ENCODE peak calls at places on chromosomes 7 and 10, in seven cellular contexts. One of them, this sample, is unnamed.

GRCh38 chr7:2015251-2015871 is 217.4 kb downstream of the MAD1L1 start:
- DNase-seq in spleen: peak
- DNase-seq in GM12878: no peak
- DNase-seq in WERI-Rb-1: no peak
- DNase-seq in ovary: no peak
- DNase-seq in H9: peak
- DNase-seq in endodermal cell: no peak
- DNase-seq in this sample: no peak

GRCh38 chr10:21095494-21096055 is 198.5 kb upstream of the NEBL start:
- DNase-seq in spleen: no peak
- DNase-seq in GM12878: no peak
- DNase-seq in WERI-Rb-1: no peak
- DNase-seq in ovary: no peak
- DNase-seq in H9: no peak
- DNase-seq in endodermal cell: no peak
- DNase-seq in this sample: no peak

GRCh38 chr10:49164587-49165188 is 23.5 kb downstream of the TMEM273 start:
- DNase-seq in spleen: peak
- DNase-seq in GM12878: no peak
- DNase-seq in WERI-Rb-1: peak
- DNase-seq in ovary: peak
- DNase-seq in H9: peak
- DNase-seq in endodermal cell: peak
- DNase-seq in this sample: no peak

GRCh38 chr7:64618785-64619456 is 47.0 kb upstream of the ZNF107 start:
- DNase-seq in spleen: no peak
- DNase-seq in GM12878: no peak
- DNase-seq in WERI-Rb-1: peak
- DNase-seq in ovary: no peak
- DNase-seq in H9: no peak
- DNase-seq in endodermal cell: no peak
- DNase-seq in this sample: no peak

GRCh38 chr10:27747096-27747451 is 1.5 kb upstream of the MKX start:
- DNase-seq in spleen: no peak
- DNase-seq in GM12878: no peak
- DNase-seq in WERI-Rb-1: no peak
- DNase-seq in ovary: no peak
- DNase-seq in H9: peak
- DNase-seq in endodermal cell: peak
- DNase-seq in this sample: no peak

GRCh38 chr7:17593854-17594419 is 295.5 kb downstream of the AHR start:
- DNase-seq in spleen: no peak
- DNase-seq in GM12878: no peak
- DNase-seq in WERI-Rb-1: no peak
- DNase-seq in ovary: no peak
- DNase-seq in H9: no peak
- DNase-seq in endodermal cell: no peak
- DNase-seq in this sample: no peak

GRCh38 chr10:133141144-133141962 is 18.7 kb upstream of the KNDC1 start:
- DNase-seq in spleen: no peak
- DNase-seq in GM12878: no peak
- DNase-seq in WERI-Rb-1: no peak
- DNase-seq in ovary: no peak
- DNase-seq in H9: peak
- DNase-seq in endodermal cell: no peak
- DNase-seq in this sample: no peak

GRCh38 chr10:74310652-74311257 is 159.7 kb downstream of the ADK start:
- DNase-seq in spleen: no peak
- DNase-seq in GM12878: no peak
- DNase-seq in WERI-Rb-1: no peak
- DNase-seq in ovary: no peak
- DNase-seq in H9: no peak
- DNase-seq in endodermal cell: no peak
- DNase-seq in this sample: no peak

GRCh38 chr7:887488-887820 is 11.1 kb downstream of the GET4 start:
- DNase-seq in spleen: peak
- DNase-seq in GM12878: no peak
- DNase-seq in WERI-Rb-1: no peak
- DNase-seq in ovary: no peak
- DNase-seq in H9: no peak
- DNase-seq in endodermal cell: no peak
- DNase-seq in this sample: no peak

GRCh38 chr7:1673581-1674102 is 3.6 kb downstream of the ELFN1 start:
- DNase-seq in spleen: peak
- DNase-seq in GM12878: no peak
- DNase-seq in WERI-Rb-1: no peak
- DNase-seq in ovary: no peak
- DNase-seq in H9: no peak
- DNase-seq in endodermal cell: peak
- DNase-seq in this sample: no peak

GRCh38 chr10:31242902-31243301 is 76.1 kb upstream of the ZEB1 start:
- DNase-seq in spleen: peak
- DNase-seq in GM12878: peak
- DNase-seq in WERI-Rb-1: no peak
- DNase-seq in ovary: no peak
- DNase-seq in H9: peak
- DNase-seq in endodermal cell: peak
- DNase-seq in this sample: no peak

GRCh38 chr10:118036281-118036875 is 10.4 kb downstream of the RAB11FIP2 start:
- DNase-seq in spleen: no peak
- DNase-seq in GM12878: no peak
- DNase-seq in WERI-Rb-1: no peak
- DNase-seq in ovary: no peak
- DNase-seq in H9: no peak
- DNase-seq in endodermal cell: no peak
- DNase-seq in this sample: no peak

GRCh38 chr7:155456772-155457543 is 971 bp upstream of the EN2 start:
- DNase-seq in spleen: peak
- DNase-seq in GM12878: no peak
- DNase-seq in WERI-Rb-1: peak
- DNase-seq in ovary: peak
- DNase-seq in H9: peak
- DNase-seq in endodermal cell: peak
- DNase-seq in this sample: peak

GRCh38 chr10:97612386-97612785 is 20.9 kb downstream of the MORN4 start:
- DNase-seq in spleen: no peak
- DNase-seq in GM12878: no peak
- DNase-seq in WERI-Rb-1: peak
- DNase-seq in ovary: no peak
- DNase-seq in H9: peak
- DNase-seq in endodermal cell: peak
- DNase-seq in this sample: no peak

GRCh38 chr7:105219771-105220160 is 169.0 kb downstream of the SRPK2 start:
- DNase-seq in spleen: no peak
- DNase-seq in GM12878: no peak
- DNase-seq in WERI-Rb-1: no peak
- DNase-seq in ovary: no peak
- DNase-seq in H9: no peak
- DNase-seq in endodermal cell: no peak
- DNase-seq in this sample: no peak

GRCh38 chr7:89238156-89238555 is 442.6 kb upstream of the TEX47 start:
- DNase-seq in spleen: no peak
- DNase-seq in GM12878: no peak
- DNase-seq in WERI-Rb-1: no peak
- DNase-seq in ovary: no peak
- DNase-seq in H9: no peak
- DNase-seq in endodermal cell: no peak
- DNase-seq in this sample: no peak

GRCh38 chr7:101234636-101235035 is 3.0 kb downstream of the CLDN15 start:
- DNase-seq in spleen: no peak
- DNase-seq in GM12878: no peak
- DNase-seq in WERI-Rb-1: peak
- DNase-seq in ovary: no peak
- DNase-seq in H9: no peak
- DNase-seq in endodermal cell: no peak
- DNase-seq in this sample: no peak

GRCh38 chr10:6299234-6299633 is 96.5 kb downstream of the PFKFB3 start:
- DNase-seq in spleen: no peak
- DNase-seq in GM12878: no peak
- DNase-seq in WERI-Rb-1: no peak
- DNase-seq in ovary: no peak
- DNase-seq in H9: no peak
- DNase-seq in endodermal cell: peak
- DNase-seq in this sample: peak

GRCh38 chr10:66591865-66592264 is 334.0 kb upstream of the LRRTM3 start:
- DNase-seq in spleen: no peak
- DNase-seq in GM12878: no peak
- DNase-seq in WERI-Rb-1: no peak
- DNase-seq in ovary: no peak
- DNase-seq in H9: no peak
- DNase-seq in endodermal cell: no peak
- DNase-seq in this sample: no peak

GRCh38 chr7:75915416-75916156 is 631 bp downstream of the POR start:
- DNase-seq in spleen: peak
- DNase-seq in GM12878: no peak
- DNase-seq in WERI-Rb-1: no peak
- DNase-seq in ovary: no peak
- DNase-seq in H9: no peak
- DNase-seq in endodermal cell: peak
- DNase-seq in this sample: peak

GRCh38 chr10:127375423-127375822 is 173.7 kb upstream of the NPS start:
- DNase-seq in spleen: no peak
- DNase-seq in GM12878: no peak
- DNase-seq in WERI-Rb-1: no peak
- DNase-seq in ovary: no peak
- DNase-seq in H9: no peak
- DNase-seq in endodermal cell: no peak
- DNase-seq in this sample: no peak

GRCh38 chr7:65731562-65732035 is 141.3 kb upstream of the VKORC1L1 start:
- DNase-seq in spleen: no peak
- DNase-seq in GM12878: no peak
- DNase-seq in WERI-Rb-1: peak
- DNase-seq in ovary: no peak
- DNase-seq in H9: peak
- DNase-seq in endodermal cell: peak
- DNase-seq in this sample: no peak

DNA sequence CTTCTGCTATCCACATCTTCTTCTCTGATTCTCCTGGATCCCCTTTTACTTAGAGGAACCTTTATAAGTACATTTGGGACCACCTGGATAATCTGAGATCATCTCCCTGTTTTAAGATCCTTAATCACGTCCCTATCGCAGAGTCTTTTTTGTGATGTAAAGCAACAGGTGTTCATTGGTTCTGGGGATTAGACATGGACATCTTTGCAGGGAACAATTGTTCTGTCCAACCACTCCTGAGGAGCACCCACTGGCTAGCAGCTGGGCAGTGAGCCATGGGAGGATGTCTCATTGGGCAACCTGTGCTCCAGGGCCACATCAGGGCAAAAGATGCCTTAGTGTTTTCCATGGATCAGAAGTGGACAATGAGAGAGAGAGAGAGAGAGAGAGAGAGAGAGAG is 56.0 kb downstream of the ZNF800 start:
- DNase-seq in spleen: no peak
- DNase-seq in GM12878: no peak
- DNase-seq in WERI-Rb-1: no peak
- DNase-seq in ovary: no peak
- DNase-seq in H9: no peak
- DNase-seq in endodermal cell: no peak
- DNase-seq in this sample: no peak
- H3K27ac ChIP-seq in spleen: no peak
- H3K27ac ChIP-seq in GM12878: no peak
- H3K27ac ChIP-seq in WERI-Rb-1: no peak
- H3K27ac ChIP-seq in ovary: no peak
- H3K27ac ChIP-seq in H9: no peak
- H3K27ac ChIP-seq in endodermal cell: no peak
- H3K27ac ChIP-seq in this sample: no peak

GRCh38 chr7:43868181-43868580 is 1.1 kb downstream of the MRPS24 start:
- DNase-seq in spleen: peak
- DNase-seq in GM12878: no peak
- DNase-seq in WERI-Rb-1: no peak
- DNase-seq in ovary: no peak
- DNase-seq in H9: no peak
- DNase-seq in endodermal cell: no peak
- DNase-seq in this sample: no peak
- H3K27ac ChIP-seq in spleen: peak
- H3K27ac ChIP-seq in GM12878: peak
- H3K27ac ChIP-seq in WERI-Rb-1: no peak
- H3K27ac ChIP-seq in ovary: no peak
- H3K27ac ChIP-seq in H9: no peak
- H3K27ac ChIP-seq in endodermal cell: no peak
- H3K27ac ChIP-seq in this sample: no peak

DNA sequence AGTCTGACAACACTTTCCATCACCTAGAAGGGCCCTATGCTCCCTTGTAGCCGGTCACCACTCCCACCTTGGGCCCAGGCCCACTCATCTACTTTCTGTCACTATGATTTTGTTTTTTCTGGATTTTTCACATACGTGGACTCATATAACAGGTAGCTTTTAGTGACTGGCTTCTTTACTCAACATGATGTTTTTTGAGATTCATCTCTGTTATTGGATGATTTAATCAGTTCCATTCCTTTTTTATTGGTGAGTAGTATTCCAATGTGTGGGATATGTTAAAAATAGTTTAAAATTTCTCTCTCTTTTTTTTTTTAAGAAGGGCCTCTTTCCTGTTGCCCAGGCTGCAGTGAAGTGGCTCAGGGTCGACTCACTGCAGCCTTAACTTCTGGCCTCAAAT is 9.3 kb downstream of the PALD1 start:
- DNase-seq in spleen: no peak
- DNase-seq in GM12878: no peak
- DNase-seq in WERI-Rb-1: no peak
- DNase-seq in ovary: no peak
- DNase-seq in H9: no peak
- DNase-seq in endodermal cell: no peak
- DNase-seq in this sample: no peak
- H3K27ac ChIP-seq in spleen: no peak
- H3K27ac ChIP-seq in GM12878: no peak
- H3K27ac ChIP-seq in WERI-Rb-1: no peak
- H3K27ac ChIP-seq in ovary: no peak
- H3K27ac ChIP-seq in H9: no peak
- H3K27ac ChIP-seq in endodermal cell: no peak
- H3K27ac ChIP-seq in this sample: no peak

DNA sequence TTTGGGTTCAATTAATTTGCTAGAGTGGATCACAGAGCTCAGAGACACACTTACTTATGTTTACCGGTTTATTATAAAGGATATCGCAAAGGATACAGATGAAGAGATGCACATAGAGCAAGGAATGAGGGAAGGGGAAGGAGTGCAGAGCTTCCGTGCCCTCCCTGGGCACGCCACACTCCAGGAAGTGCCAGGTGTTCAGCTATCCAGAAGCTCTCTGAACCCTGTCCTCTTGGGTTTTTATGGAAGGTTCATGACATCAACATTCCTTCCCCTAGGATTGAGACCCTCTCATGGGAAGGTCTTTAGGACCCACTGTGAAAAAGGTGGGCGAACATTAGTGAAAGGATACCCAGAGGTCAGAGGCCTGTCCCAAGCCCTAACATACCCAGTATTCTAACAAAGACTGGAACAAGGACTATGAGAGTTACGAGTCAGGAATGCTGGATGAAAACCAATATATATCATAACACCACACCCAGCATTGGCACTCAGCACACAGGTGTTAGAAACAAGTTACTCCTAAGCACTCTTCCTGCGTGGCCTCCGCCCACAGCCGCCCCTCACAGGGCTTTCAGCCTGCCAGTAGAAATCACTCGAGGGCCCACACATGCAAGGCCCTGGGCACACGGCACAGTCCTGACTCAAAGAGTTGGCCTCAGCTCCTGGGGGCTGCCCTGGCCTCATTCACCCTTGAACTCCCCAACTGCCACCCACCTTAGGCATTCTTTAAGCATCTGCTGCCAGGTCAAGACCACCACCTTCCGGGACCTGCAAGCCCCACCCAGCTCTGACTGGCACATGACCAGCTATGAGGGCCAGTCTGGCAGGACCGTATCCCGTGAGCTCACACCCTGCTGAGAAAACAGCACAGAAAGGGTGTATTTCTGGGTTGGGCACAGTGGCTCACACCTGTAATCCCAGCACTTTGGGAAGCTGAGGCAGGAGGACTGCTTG is 5.6 kb upstream of the AIFM2 start:
- DNase-seq in spleen: peak
- DNase-seq in GM12878: no peak
- DNase-seq in WERI-Rb-1: no peak
- DNase-seq in ovary: no peak
- DNase-seq in H9: no peak
- DNase-seq in endodermal cell: no peak
- DNase-seq in this sample: no peak
- H3K27ac ChIP-seq in spleen: no peak
- H3K27ac ChIP-seq in GM12878: no peak
- H3K27ac ChIP-seq in WERI-Rb-1: no peak
- H3K27ac ChIP-seq in ovary: no peak
- H3K27ac ChIP-seq in H9: no peak
- H3K27ac ChIP-seq in endodermal cell: no peak
- H3K27ac ChIP-seq in this sample: no peak